ENCODE peak calls at places on chromosomes 11 and 22, in eight cellular contexts. Z is fibroblast of lung; M is heart left ventricle; P is IMR-90; L is A549; J is CD4-positive, CD25-positive, alpha-beta regulatory T cell; R is cardiac muscle cell; K is CD8-positive, alpha-beta memory T cell. H is an unnamed sample.

GRCh38 chr11:77191823-77192495 is 63.9 kb downstream of the MYO7A start:
- DNase-seq in P (peak; percentile 20), J (no peak), Z (peak; percentile 26), M (no peak), K (no peak), R (peak; percentile 64), L (peak; percentile 94), H (peak; percentile 48)

GRCh38 chr11:101894505-101894904 is 20.3 kb upstream of the CEP126 start:
- DNase-seq in P (no peak), K (no peak), R (no peak), J (no peak), L (no peak), Z (no peak), M (no peak), H (no peak)

GRCh38 chr11:118689503-118689851 is 10.0 kb upstream of the TREH start:
- DNase-seq in J (no peak), K (no peak), Z (no peak), M (no peak), L (no peak), R (no peak), P (no peak), H (no peak)

GRCh38 chr22:49199224-49199623 is 628.4 kb downstream of the BRD1 start:
- DNase-seq in L (no peak), Z (no peak), R (no peak), P (no peak), K (no peak), J (no peak), M (no peak), H (no peak)

GRCh38 chr11:131428853-131429252 is 58.4 kb downstream of the NTM start:
- DNase-seq in Z (no peak), L (no peak), K (no peak), J (no peak), R (no peak), P (no peak), M (no peak), H (no peak)

GRCh38 chr11:46090375-46090774 is 30.9 kb downstream of the PHF21A start:
- DNase-seq in J (no peak), P (no peak), L (no peak), Z (no peak), M (no peak), R (no peak), K (no peak), H (no peak)

GRCh38 chr11:121552160-121552559 is 99.4 kb upstream of the SORL1-AS1 start:
- DNase-seq in K (no peak), L (no peak), R (no peak), J (no peak), Z (no peak), M (no peak), P (no peak), H (no peak)

GRCh38 chr22:36330655-36331305 is 57.0 kb downstream of the MYH9 start:
- DNase-seq in K (no peak), M (peak; percentile 84), P (peak; percentile 63), L (no peak), R (peak; percentile 70), J (peak; percentile 31), Z (peak; percentile 83), H (no peak)

GRCh38 chr11:113314389-113315301 is at the start of gene TTC12:
- DNase-seq in P (peak; percentile 78), Z (peak; percentile 87), M (peak; percentile 96), J (peak; percentile 88), L (peak; percentile 84), R (peak; percentile 94), K (peak; percentile 79), H (no peak)

GRCh38 chr11:69076129-69076791 is 27.5 kb downstream of the TPCN2 start:
- DNase-seq in R (peak; percentile 56), M (no peak), J (no peak), K (no peak), P (peak; percentile 68), L (no peak), Z (peak; percentile 43), H (no peak)

GRCh38 chr11:27201454-27202302 is 161.1 kb downstream of the BBOX1 start:
- DNase-seq in M (peak; percentile 86), Z (peak; percentile 79), R (peak; percentile 79), K (no peak), J (no peak), L (peak; percentile 92), P (peak; percentile 48), H (peak; percentile 98)

GRCh38 chr22:27406389-27406861 is 395.1 kb downstream of the MN1 start:
- DNase-seq in K (no peak), Z (peak; percentile 9), P (peak; percentile 22), L (no peak), J (no peak), M (no peak), R (no peak), H (no peak)

GRCh38 chr11:46373787-46374740 is 7.4 kb upstream of the MDK start:
- DNase-seq in J (no peak), M (peak; percentile 16), Z (no peak), R (no peak), P (no peak), K (no peak), L (no peak), H (no peak)

GRCh38 chr11:125061237-125061636 is 1.9 kb upstream of the SLC37A2 start:
- DNase-seq in L (no peak), M (no peak), K (no peak), Z (no peak), J (no peak), R (no peak), P (no peak), H (no peak)

GRCh38 chr11:57566035-57566504 is 1.4 kb downstream of the UBE2L6 start:
- DNase-seq in Z (peak; percentile 65), M (no peak), J (peak; percentile 17), P (peak; percentile 63), L (no peak), R (peak; percentile 54), K (peak; percentile 16), H (no peak)

GRCh38 chr11:10407055-10407454 is 48.0 kb upstream of the AMPD3 start:
- DNase-seq in M (no peak), K (no peak), P (peak; percentile 63), R (no peak), J (no peak), Z (no peak), L (peak; percentile 74), H (no peak)

GRCh38 chr11:44028816-44029506 is 18.8 kb upstream of the ACCSL start:
- DNase-seq in R (no peak), L (no peak), K (no peak), M (no peak), J (no peak), P (no peak), Z (no peak), H (no peak)

GRCh38 chr11:133964946-133965632 is 8.3 kb upstream of the IGSF9B start:
- DNase-seq in J (no peak), R (peak; percentile 59), Z (no peak), K (no peak), P (no peak), M (no peak), L (peak; percentile 50), H (no peak)

GRCh38 chr11:114921697-114922096 is 243.4 kb downstream of the NXPE2 start:
- DNase-seq in K (no peak), Z (no peak), J (no peak), P (no peak), L (no peak), R (no peak), M (no peak), H (no peak)

GRCh38 chr11:65060913-65061408 is 2.6 kb upstream of the NAALADL1 start:
- DNase-seq in P (no peak), K (no peak), L (peak; percentile 47), R (peak; percentile 51), Z (peak; percentile 27), M (no peak), J (no peak), H (no peak)

GRCh38 chr22:41947181-41948080 is 479 bp upstream of the CENPM start:
- DNase-seq in K (no peak), P (no peak), J (no peak), Z (no peak), M (no peak), L (no peak), R (no peak), H (peak; percentile 83)

GRCh38 chr11:134573857-134574256 is 161.8 kb upstream of the B3GAT1 start:
- DNase-seq in P (no peak), J (no peak), K (no peak), M (no peak), Z (no peak), R (no peak), L (no peak), H (no peak)

GRCh38 chr22:39457546-39458442 is 982 bp downstream of the MGAT3 start:
- DNase-seq in M (no peak), R (no peak), L (no peak), Z (no peak), P (no peak), K (no peak), J (no peak), H (no peak)

DNA sequence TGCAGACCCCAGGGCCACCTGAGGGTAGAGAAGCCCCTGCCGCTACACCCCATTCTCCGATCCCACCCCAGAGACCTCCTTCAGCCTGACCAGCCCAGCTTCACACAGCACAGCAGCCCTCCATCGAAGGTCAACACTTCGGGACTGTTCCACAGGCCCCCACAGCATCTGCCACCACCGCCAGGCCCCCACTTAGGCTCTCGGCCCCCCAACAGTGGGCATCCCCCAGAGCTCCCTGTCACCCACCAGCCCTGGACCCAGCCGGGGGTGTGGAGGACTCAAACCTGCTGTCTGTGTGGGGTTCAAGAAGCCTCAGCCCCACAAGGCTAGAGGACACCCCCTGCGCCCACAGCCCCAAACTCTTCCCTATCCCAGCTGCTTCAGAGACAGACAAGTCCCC is 6.2 kb downstream of the SBF1 start:
- DNase-seq in L (no peak), J (no peak), K (no peak), P (no peak), R (no peak), Z (no peak), M (no peak), H (no peak)
- H3K4me1 ChIP-seq in L (peaks cover 9% of the 10 kb centered on the region), J (peaks cover 56% of the 10 kb centered on the region), K (peaks cover 54% of the 10 kb centered on the region), P (peaks cover 21% of the 10 kb centered on the region), R (no peaks in the 10 kb centered on the region), Z (peaks cover 10% of the 10 kb centered on the region), M (peaks cover 25% of the 10 kb centered on the region), H (peaks cover 5% of the 10 kb centered on the region)

DNA sequence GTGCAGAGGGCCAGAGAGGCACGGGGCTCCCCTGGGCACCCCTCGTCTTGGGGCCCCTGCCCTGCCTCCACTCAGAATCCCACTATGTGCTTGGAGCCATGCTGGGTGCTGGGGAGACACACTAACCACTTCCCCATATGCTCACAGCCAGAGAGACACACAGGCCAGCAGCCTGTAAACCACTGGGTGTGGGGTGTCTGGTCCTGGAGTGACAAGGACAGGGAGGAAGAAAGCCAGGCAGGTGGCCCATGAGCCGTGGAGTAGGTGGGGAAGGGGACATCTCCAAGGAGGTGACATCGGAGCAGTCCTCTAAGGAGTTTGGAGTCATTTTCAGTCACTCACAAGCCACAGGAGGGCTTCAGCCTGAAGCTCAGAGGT is 58.9 kb downstream of the CDKN1C start:
- DNase-seq in K (no peak), M (no peak), R (no peak), P (no peak), J (no peak), Z (no peak), L (no peak), H (no peak)
- H3K4me1 ChIP-seq in K (no peaks in the 10 kb centered on the region), M (peaks cover 28% of the 10 kb centered on the region), R (no peaks in the 10 kb centered on the region), P (peaks cover 23% of the 10 kb centered on the region), J (no peaks in the 10 kb centered on the region), Z (peaks cover 20% of the 10 kb centered on the region), L (peaks cover 10% of the 10 kb centered on the region), H (no peaks in the 10 kb centered on the region)

GRCh38 chr22:23218867-23219251 is 38.5 kb downstream of the BCR start:
- DNase-seq in J (no peak), P (peak; percentile 62), Z (peak; percentile 77), L (no peak), M (peak; percentile 69), R (peak; percentile 71), K (no peak), H (no peak)
- H3K4me1 ChIP-seq in J (peaks cover 68% of the 10 kb centered on the region), P (peaks cover 44% of the 10 kb centered on the region), Z (peaks cover 32% of the 10 kb centered on the region), L (peaks cover 23% of the 10 kb centered on the region), M (peaks cover 67% of the 10 kb centered on the region), R (peaks cover 36% of the 10 kb centered on the region), K (peaks cover 99% of the 10 kb centered on the region), H (no peaks in the 10 kb centered on the region)

GRCh38 chr22:20644071-20644642 is 129.8 kb upstream of the SERPIND1 start:
- DNase-seq in M (no peak), Z (no peak), K (no peak), R (no peak), L (no peak), P (no peak), J (no peak), H (no peak)
- H3K4me1 ChIP-seq in M (no peaks in the 10 kb centered on the region), Z (no peaks in the 10 kb centered on the region), K (no peaks in the 10 kb centered on the region), R (no peaks in the 10 kb centered on the region), L (no peaks in the 10 kb centered on the region), P (no peaks in the 10 kb centered on the region), J (no peaks in the 10 kb centered on the region), H (no peaks in the 10 kb centered on the region)